ENCODE peak calls at places on chromosome 20, in six cellular contexts. U, K, D, M, G and A are unnamed samples. For H3K36me3, the result is how much of the 10 kb centered on the place peaks cover.

GRCh38 chr20:858011-858410 is 24.5 kb downstream of the FAM110A start:
- DNase-seq in U (no peak), K (no peak), D (no peak), M (no peak), G (no peak), A (no peak)

GRCh38 chr20:48604426-48604825 is 223.4 kb downstream of the PREX1 start:
- DNase-seq in U (no peak), K (no peak), D (no peak), M (no peak), G (peak), A (no peak)

GRCh38 chr20:22805219-22805618 is 220.8 kb upstream of the FOXA2 start:
- DNase-seq in U (no peak), K (no peak), D (peak), M (no peak), G (no peak), A (no peak)

GRCh38 chr20:35632539-35633115 is 17.0 kb downstream of the SPAG4 start:
- DNase-seq in U (no peak), K (no peak), D (no peak), M (no peak), G (no peak), A (no peak)

GRCh38 chr20:57893364-57894001 is 183.7 kb upstream of the PMEPA1 start:
- DNase-seq in U (no peak), K (no peak), D (no peak), M (no peak), G (no peak), A (no peak)

GRCh38 chr20:6074145-6074561 is 20.3 kb upstream of the LRRN4 start:
- DNase-seq in U (peak), K (no peak), D (no peak), M (peak), G (no peak), A (no peak)

GRCh38 chr20:57524511-57525176 is at the start of gene CTCFL:
- DNase-seq in U (peak), K (no peak), D (no peak), M (no peak), G (no peak), A (no peak)

GRCh38 chr20:57806476-57806875 is 96.7 kb upstream of the PMEPA1 start:
- DNase-seq in U (no peak), K (no peak), D (no peak), M (no peak), G (no peak), A (no peak)

GRCh38 chr20:16714242-16714641 is 15.6 kb upstream of the SNRPB2 start:
- DNase-seq in U (no peak), K (no peak), D (no peak), M (no peak), G (no peak), A (no peak)

GRCh38 chr20:63657937-63658748 is at the start of gene RTEL1:
- DNase-seq in U (peak), K (peak), D (peak), M (peak), G (peak), A (peak)
- TF ChIP-seq POLR2A in U (no peak), K (peak), D (peak), M (no peak), G (peak), A (no peak)

GRCh38 chr20:49852522-49853055 is 40.0 kb downstream of the SLC9A8 start:
- DNase-seq in U (no peak), K (no peak), D (no peak), M (no peak), G (no peak), A (no peak)

GRCh38 chr20:49854190-49854875 is 41.7 kb downstream of the SLC9A8 start:
- DNase-seq in U (peak), K (no peak), D (no peak), M (no peak), G (no peak), A (no peak)

GRCh38 chr20:49851234-49851755 is 38.7 kb downstream of the SLC9A8 start:
- DNase-seq in U (peak), K (no peak), D (no peak), M (no peak), G (no peak), A (no peak)

GRCh38 chr20:49851991-49852390 is 39.4 kb downstream of the SLC9A8 start:
- DNase-seq in U (peak), K (no peak), D (no peak), M (no peak), G (no peak), A (no peak)

DNA sequence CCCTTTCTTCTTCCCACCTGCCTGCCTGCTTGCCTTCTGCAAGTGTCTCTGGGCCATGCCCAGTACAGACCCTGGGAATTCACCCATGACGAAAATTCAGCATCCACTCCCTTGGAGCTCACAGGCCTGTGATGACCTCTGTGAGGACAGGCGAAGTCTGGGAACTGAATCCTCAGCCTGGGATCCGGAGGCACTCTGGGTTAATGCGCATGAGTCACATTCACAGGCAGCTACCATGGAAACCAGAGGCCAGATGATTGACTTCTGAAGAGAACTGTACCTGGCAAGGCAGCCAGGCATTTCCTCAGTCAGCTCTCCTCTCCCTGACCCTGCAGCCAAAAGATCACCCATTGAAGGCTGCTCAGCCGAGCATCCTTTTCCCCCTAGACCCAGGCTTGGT is 41.0 kb downstream of the SLC9A8 start:
- DNase-seq in U (no peak), K (no peak), D (peak), M (no peak), G (no peak), A (no peak)
- H3K36me3 ChIP-seq in U (under half), K (under half), D (under half), M (under half), G (under half), A (half or more)

GRCh38 chr20:25055711-25056492 is 2.0 kb downstream of the ACSS1 start:
- DNase-seq in U (peak), K (peak), D (peak), M (peak), G (peak), A (no peak)
- TF ChIP-seq POLR2A in U (no peak), K (no peak), D (no peak), M (no peak), G (no peak), A (no peak)

DNA sequence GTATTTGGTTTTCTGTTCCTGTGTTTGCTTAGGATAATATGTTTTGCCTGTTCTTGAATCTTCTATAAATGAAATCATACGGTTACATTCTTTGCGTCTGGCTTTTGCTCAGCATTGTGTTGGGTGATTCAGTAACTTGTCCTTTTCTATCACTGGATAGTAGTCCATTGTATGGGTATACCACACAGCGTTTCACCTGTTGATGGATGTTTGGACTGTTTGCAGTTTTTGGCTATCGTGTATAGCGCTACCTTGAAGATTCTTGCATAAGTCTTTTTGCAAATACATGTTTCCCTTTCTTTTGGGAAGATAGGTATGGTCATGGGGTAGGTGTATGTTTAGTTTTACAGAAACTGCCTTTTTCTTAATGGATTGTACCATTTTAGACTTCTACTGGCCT is 9.5 kb downstream of the MYBL2 start:
- DNase-seq in U (no peak), K (no peak), D (no peak), M (no peak), G (no peak), A (no peak)
- H3K36me3 ChIP-seq in U (under half), K (under half), D (under half), M (under half), G (under half), A (under half)

GRCh38 chr20:47317127-47317895 is 39.2 kb downstream of the ZMYND8 start:
- DNase-seq in U (peak), K (peak), D (peak), M (peak), G (peak), A (peak)
- TF ChIP-seq POLR2A in U (no peak), K (peak), D (peak), M (no peak), G (peak), A (peak)

DNA sequence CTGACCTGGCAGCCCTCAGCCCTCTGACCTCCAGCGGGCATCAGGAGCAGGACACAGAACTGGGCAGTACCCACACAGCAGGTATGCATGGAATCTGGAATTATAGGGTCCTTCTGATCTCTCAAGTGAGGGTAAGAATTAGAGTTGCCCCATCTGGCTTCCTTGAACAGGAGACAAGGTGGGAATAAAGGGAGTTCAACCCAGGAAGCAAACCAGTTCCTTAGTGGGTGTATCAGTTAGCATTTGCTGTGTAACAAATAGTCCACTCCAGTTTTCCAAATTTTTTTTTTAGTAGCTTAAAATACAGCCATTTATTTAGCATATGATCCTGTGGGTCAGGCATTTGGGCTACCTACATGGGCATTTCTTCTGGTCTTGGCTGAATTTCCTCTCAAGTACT is 15.7 kb downstream of the MAVS start:
- DNase-seq in U (no peak), K (no peak), D (no peak), M (no peak), G (no peak), A (no peak)
- H3K36me3 ChIP-seq in U (under half), K (half or more), D (half or more), M (half or more), G (under half), A (under half)